ENCODE peak calls at places on chromosomes 11 and 22, in nine cellular contexts. One of them, this sample, is unnamed.

GRCh38 chr22:42340695-42341383 is 70.4 kb upstream of the TCF20 start:
- DNase-seq in Kasumi-1: no peak
- DNase-seq in A549: no peak
- DNase-seq in thoracic aorta: no peak
- DNase-seq in stimulated activated CD4-positive, alpha-beta T cell treated with anti-CD3 and anti-CD28 coated beads, Interleukin-1b, Interleukin-23, amount 100 ng/mL, for 24 hours: no peak
- DNase-seq in mesendoderm: peak
- DNase-seq in IMR-90: no peak
- DNase-seq in fibroblast of the aortic adventitia: no peak
- DNase-seq in RWPE1: no peak
- DNase-seq in this sample: no peak

GRCh38 chr22:46649176-46650077 is 29.2 kb downstream of the GRAMD4 start:
- DNase-seq in Kasumi-1: no peak
- DNase-seq in A549: peak
- DNase-seq in thoracic aorta: no peak
- DNase-seq in stimulated activated CD4-positive, alpha-beta T cell treated with anti-CD3 and anti-CD28 coated beads, Interleukin-1b, Interleukin-23, amount 100 ng/mL, for 24 hours: no peak
- DNase-seq in mesendoderm: no peak
- DNase-seq in IMR-90: peak
- DNase-seq in fibroblast of the aortic adventitia: no peak
- DNase-seq in RWPE1: no peak
- DNase-seq in this sample: peak

GRCh38 chr11:1786466-1786865 is 22.7 kb upstream of the CTSD start:
- DNase-seq in Kasumi-1: no peak
- DNase-seq in A549: no peak
- DNase-seq in thoracic aorta: no peak
- DNase-seq in stimulated activated CD4-positive, alpha-beta T cell treated with anti-CD3 and anti-CD28 coated beads, Interleukin-1b, Interleukin-23, amount 100 ng/mL, for 24 hours: no peak
- DNase-seq in mesendoderm: no peak
- DNase-seq in IMR-90: no peak
- DNase-seq in fibroblast of the aortic adventitia: no peak
- DNase-seq in RWPE1: no peak
- DNase-seq in this sample: no peak

GRCh38 chr11:28107331-28107725 is 628 bp downstream of the KIF18A start:
- DNase-seq in Kasumi-1: peak
- DNase-seq in A549: no peak
- DNase-seq in thoracic aorta: no peak
- DNase-seq in stimulated activated CD4-positive, alpha-beta T cell treated with anti-CD3 and anti-CD28 coated beads, Interleukin-1b, Interleukin-23, amount 100 ng/mL, for 24 hours: no peak
- DNase-seq in mesendoderm: peak
- DNase-seq in IMR-90: peak
- DNase-seq in fibroblast of the aortic adventitia: no peak
- DNase-seq in RWPE1: peak
- DNase-seq in this sample: peak

GRCh38 chr11:100630898-100631297 is 56.2 kb upstream of the ARHGAP42 start:
- DNase-seq in Kasumi-1: no peak
- DNase-seq in A549: no peak
- DNase-seq in thoracic aorta: no peak
- DNase-seq in stimulated activated CD4-positive, alpha-beta T cell treated with anti-CD3 and anti-CD28 coated beads, Interleukin-1b, Interleukin-23, amount 100 ng/mL, for 24 hours: no peak
- DNase-seq in mesendoderm: no peak
- DNase-seq in IMR-90: peak
- DNase-seq in fibroblast of the aortic adventitia: no peak
- DNase-seq in RWPE1: no peak
- DNase-seq in this sample: no peak

GRCh38 chr11:61627831-61628753 is 47.2 kb upstream of the SYT7 start:
- DNase-seq in Kasumi-1: peak
- DNase-seq in A549: peak
- DNase-seq in thoracic aorta: no peak
- DNase-seq in stimulated activated CD4-positive, alpha-beta T cell treated with anti-CD3 and anti-CD28 coated beads, Interleukin-1b, Interleukin-23, amount 100 ng/mL, for 24 hours: peak
- DNase-seq in mesendoderm: peak
- DNase-seq in IMR-90: peak
- DNase-seq in fibroblast of the aortic adventitia: peak
- DNase-seq in RWPE1: peak
- DNase-seq in this sample: peak

GRCh38 chr11:119389611-119390254 is 8.2 kb upstream of the USP2 start:
- DNase-seq in Kasumi-1: no peak
- DNase-seq in A549: no peak
- DNase-seq in thoracic aorta: no peak
- DNase-seq in stimulated activated CD4-positive, alpha-beta T cell treated with anti-CD3 and anti-CD28 coated beads, Interleukin-1b, Interleukin-23, amount 100 ng/mL, for 24 hours: no peak
- DNase-seq in mesendoderm: peak
- DNase-seq in IMR-90: no peak
- DNase-seq in fibroblast of the aortic adventitia: no peak
- DNase-seq in RWPE1: no peak
- DNase-seq in this sample: no peak

GRCh38 chr11:21604564-21604963 is 588.3 kb upstream of the ANO5 start:
- DNase-seq in Kasumi-1: no peak
- DNase-seq in A549: no peak
- DNase-seq in thoracic aorta: no peak
- DNase-seq in stimulated activated CD4-positive, alpha-beta T cell treated with anti-CD3 and anti-CD28 coated beads, Interleukin-1b, Interleukin-23, amount 100 ng/mL, for 24 hours: no peak
- DNase-seq in mesendoderm: no peak
- DNase-seq in IMR-90: no peak
- DNase-seq in fibroblast of the aortic adventitia: no peak
- DNase-seq in RWPE1: no peak
- DNase-seq in this sample: no peak

GRCh38 chr11:58622344-58622743 is at the start of gene CNTF:
- DNase-seq in Kasumi-1: no peak
- DNase-seq in A549: no peak
- DNase-seq in thoracic aorta: no peak
- DNase-seq in stimulated activated CD4-positive, alpha-beta T cell treated with anti-CD3 and anti-CD28 coated beads, Interleukin-1b, Interleukin-23, amount 100 ng/mL, for 24 hours: no peak
- DNase-seq in mesendoderm: peak
- DNase-seq in IMR-90: peak
- DNase-seq in fibroblast of the aortic adventitia: no peak
- DNase-seq in RWPE1: no peak
- DNase-seq in this sample: peak

GRCh38 chr22:27867958-27868737 is 50.9 kb downstream of the PITPNB start:
- DNase-seq in Kasumi-1: no peak
- DNase-seq in A549: no peak
- DNase-seq in thoracic aorta: no peak
- DNase-seq in stimulated activated CD4-positive, alpha-beta T cell treated with anti-CD3 and anti-CD28 coated beads, Interleukin-1b, Interleukin-23, amount 100 ng/mL, for 24 hours: no peak
- DNase-seq in mesendoderm: no peak
- DNase-seq in IMR-90: no peak
- DNase-seq in fibroblast of the aortic adventitia: no peak
- DNase-seq in RWPE1: no peak
- DNase-seq in this sample: no peak

GRCh38 chr22:39472570-39473556 is 16.1 kb downstream of the MGAT3 start:
- DNase-seq in Kasumi-1: no peak
- DNase-seq in A549: no peak
- DNase-seq in thoracic aorta: no peak
- DNase-seq in stimulated activated CD4-positive, alpha-beta T cell treated with anti-CD3 and anti-CD28 coated beads, Interleukin-1b, Interleukin-23, amount 100 ng/mL, for 24 hours: no peak
- DNase-seq in mesendoderm: peak
- DNase-seq in IMR-90: no peak
- DNase-seq in fibroblast of the aortic adventitia: no peak
- DNase-seq in RWPE1: no peak
- DNase-seq in this sample: no peak

GRCh38 chr11:75148436-75148983 is 2.4 kb upstream of the SLCO2B1 start:
- DNase-seq in Kasumi-1: no peak
- DNase-seq in A549: no peak
- DNase-seq in thoracic aorta: no peak
- DNase-seq in stimulated activated CD4-positive, alpha-beta T cell treated with anti-CD3 and anti-CD28 coated beads, Interleukin-1b, Interleukin-23, amount 100 ng/mL, for 24 hours: no peak
- DNase-seq in mesendoderm: no peak
- DNase-seq in IMR-90: no peak
- DNase-seq in fibroblast of the aortic adventitia: no peak
- DNase-seq in RWPE1: no peak
- DNase-seq in this sample: no peak

GRCh38 chr11:61361686-61362541 is at the start of the genes CYB561A3 and TMEM138:
- DNase-seq in Kasumi-1: peak
- DNase-seq in A549: peak
- DNase-seq in thoracic aorta: peak
- DNase-seq in stimulated activated CD4-positive, alpha-beta T cell treated with anti-CD3 and anti-CD28 coated beads, Interleukin-1b, Interleukin-23, amount 100 ng/mL, for 24 hours: peak
- DNase-seq in mesendoderm: peak
- DNase-seq in IMR-90: peak
- DNase-seq in fibroblast of the aortic adventitia: peak
- DNase-seq in RWPE1: peak
- DNase-seq in this sample: peak

GRCh38 chr11:79501688-79502087 is 60.9 kb upstream of the TENM4 start:
- DNase-seq in Kasumi-1: no peak
- DNase-seq in A549: no peak
- DNase-seq in thoracic aorta: no peak
- DNase-seq in stimulated activated CD4-positive, alpha-beta T cell treated with anti-CD3 and anti-CD28 coated beads, Interleukin-1b, Interleukin-23, amount 100 ng/mL, for 24 hours: no peak
- DNase-seq in mesendoderm: no peak
- DNase-seq in IMR-90: no peak
- DNase-seq in fibroblast of the aortic adventitia: no peak
- DNase-seq in RWPE1: no peak
- DNase-seq in this sample: no peak

GRCh38 chr11:44120169-44120568 is 24.7 kb downstream of the EXT2 start:
- DNase-seq in Kasumi-1: no peak
- DNase-seq in A549: peak
- DNase-seq in thoracic aorta: no peak
- DNase-seq in stimulated activated CD4-positive, alpha-beta T cell treated with anti-CD3 and anti-CD28 coated beads, Interleukin-1b, Interleukin-23, amount 100 ng/mL, for 24 hours: no peak
- DNase-seq in mesendoderm: peak
- DNase-seq in IMR-90: no peak
- DNase-seq in fibroblast of the aortic adventitia: no peak
- DNase-seq in RWPE1: peak
- DNase-seq in this sample: no peak

GRCh38 chr11:126485021-126485781 is 129.7 kb downstream of the ST3GAL4 start:
- DNase-seq in Kasumi-1: peak
- DNase-seq in A549: no peak
- DNase-seq in thoracic aorta: no peak
- DNase-seq in stimulated activated CD4-positive, alpha-beta T cell treated with anti-CD3 and anti-CD28 coated beads, Interleukin-1b, Interleukin-23, amount 100 ng/mL, for 24 hours: no peak
- DNase-seq in mesendoderm: no peak
- DNase-seq in IMR-90: peak
- DNase-seq in fibroblast of the aortic adventitia: peak
- DNase-seq in RWPE1: no peak
- DNase-seq in this sample: peak

GRCh38 chr22:49547751-49548239 is 279.9 kb downstream of the BRD1 start:
- DNase-seq in Kasumi-1: no peak
- DNase-seq in A549: no peak
- DNase-seq in thoracic aorta: no peak
- DNase-seq in stimulated activated CD4-positive, alpha-beta T cell treated with anti-CD3 and anti-CD28 coated beads, Interleukin-1b, Interleukin-23, amount 100 ng/mL, for 24 hours: no peak
- DNase-seq in mesendoderm: no peak
- DNase-seq in IMR-90: no peak
- DNase-seq in fibroblast of the aortic adventitia: no peak
- DNase-seq in RWPE1: no peak
- DNase-seq in this sample: no peak

GRCh38 chr11:84890706-84891105 is 736.4 kb downstream of the DLG2 start:
- DNase-seq in Kasumi-1: no peak
- DNase-seq in A549: no peak
- DNase-seq in thoracic aorta: no peak
- DNase-seq in stimulated activated CD4-positive, alpha-beta T cell treated with anti-CD3 and anti-CD28 coated beads, Interleukin-1b, Interleukin-23, amount 100 ng/mL, for 24 hours: no peak
- DNase-seq in mesendoderm: peak
- DNase-seq in IMR-90: peak
- DNase-seq in fibroblast of the aortic adventitia: no peak
- DNase-seq in RWPE1: no peak
- DNase-seq in this sample: peak

GRCh38 chr11:132318421-132319157 is 948.2 kb downstream of the NTM start:
- DNase-seq in Kasumi-1: no peak
- DNase-seq in A549: no peak
- DNase-seq in thoracic aorta: no peak
- DNase-seq in stimulated activated CD4-positive, alpha-beta T cell treated with anti-CD3 and anti-CD28 coated beads, Interleukin-1b, Interleukin-23, amount 100 ng/mL, for 24 hours: no peak
- DNase-seq in mesendoderm: no peak
- DNase-seq in IMR-90: peak
- DNase-seq in fibroblast of the aortic adventitia: peak
- DNase-seq in RWPE1: peak
- DNase-seq in this sample: no peak

GRCh38 chr11:613369-613968 is 2.3 kb downstream of the IRF7 start:
- DNase-seq in Kasumi-1: peak
- DNase-seq in A549: peak
- DNase-seq in thoracic aorta: peak
- DNase-seq in stimulated activated CD4-positive, alpha-beta T cell treated with anti-CD3 and anti-CD28 coated beads, Interleukin-1b, Interleukin-23, amount 100 ng/mL, for 24 hours: peak
- DNase-seq in mesendoderm: peak
- DNase-seq in IMR-90: no peak
- DNase-seq in fibroblast of the aortic adventitia: no peak
- DNase-seq in RWPE1: peak
- DNase-seq in this sample: peak

GRCh38 chr22:20158366-20159036 is 7.6 kb upstream of the CCDC188 start:
- DNase-seq in Kasumi-1: no peak
- DNase-seq in A549: no peak
- DNase-seq in thoracic aorta: no peak
- DNase-seq in stimulated activated CD4-positive, alpha-beta T cell treated with anti-CD3 and anti-CD28 coated beads, Interleukin-1b, Interleukin-23, amount 100 ng/mL, for 24 hours: no peak
- DNase-seq in mesendoderm: no peak
- DNase-seq in IMR-90: no peak
- DNase-seq in fibroblast of the aortic adventitia: no peak
- DNase-seq in RWPE1: no peak
- DNase-seq in this sample: no peak

GRCh38 chr22:49780281-49780991 is 47.2 kb downstream of the BRD1 start:
- DNase-seq in Kasumi-1: no peak
- DNase-seq in A549: no peak
- DNase-seq in thoracic aorta: no peak
- DNase-seq in stimulated activated CD4-positive, alpha-beta T cell treated with anti-CD3 and anti-CD28 coated beads, Interleukin-1b, Interleukin-23, amount 100 ng/mL, for 24 hours: no peak
- DNase-seq in mesendoderm: no peak
- DNase-seq in IMR-90: no peak
- DNase-seq in fibroblast of the aortic adventitia: peak
- DNase-seq in RWPE1: no peak
- DNase-seq in this sample: peak

GRCh38 chr22:30626413-30626812 is 9.2 kb upstream of the SLC35E4 start:
- DNase-seq in Kasumi-1: no peak
- DNase-seq in A549: no peak
- DNase-seq in thoracic aorta: no peak
- DNase-seq in stimulated activated CD4-positive, alpha-beta T cell treated with anti-CD3 and anti-CD28 coated beads, Interleukin-1b, Interleukin-23, amount 100 ng/mL, for 24 hours: no peak
- DNase-seq in mesendoderm: no peak
- DNase-seq in IMR-90: no peak
- DNase-seq in fibroblast of the aortic adventitia: no peak
- DNase-seq in RWPE1: no peak
- DNase-seq in this sample: no peak

GRCh38 chr22:49329636-49330035 is 498.0 kb downstream of the BRD1 start:
- DNase-seq in Kasumi-1: no peak
- DNase-seq in A549: no peak
- DNase-seq in thoracic aorta: no peak
- DNase-seq in stimulated activated CD4-positive, alpha-beta T cell treated with anti-CD3 and anti-CD28 coated beads, Interleukin-1b, Interleukin-23, amount 100 ng/mL, for 24 hours: no peak
- DNase-seq in mesendoderm: no peak
- DNase-seq in IMR-90: no peak
- DNase-seq in fibroblast of the aortic adventitia: no peak
- DNase-seq in RWPE1: no peak
- DNase-seq in this sample: no peak

GRCh38 chr11:120514541-120515121 is 3.1 kb downstream of the GRIK4 start:
- DNase-seq in Kasumi-1: no peak
- DNase-seq in A549: no peak
- DNase-seq in thoracic aorta: no peak
- DNase-seq in stimulated activated CD4-positive, alpha-beta T cell treated with anti-CD3 and anti-CD28 coated beads, Interleukin-1b, Interleukin-23, amount 100 ng/mL, for 24 hours: no peak
- DNase-seq in mesendoderm: no peak
- DNase-seq in IMR-90: no peak
- DNase-seq in fibroblast of the aortic adventitia: no peak
- DNase-seq in RWPE1: no peak
- DNase-seq in this sample: no peak

GRCh38 chr11:113159967-113160621 is 154.3 kb upstream of the TTC12 start:
- DNase-seq in Kasumi-1: no peak
- DNase-seq in A549: no peak
- DNase-seq in thoracic aorta: no peak
- DNase-seq in stimulated activated CD4-positive, alpha-beta T cell treated with anti-CD3 and anti-CD28 coated beads, Interleukin-1b, Interleukin-23, amount 100 ng/mL, for 24 hours: no peak
- DNase-seq in mesendoderm: no peak
- DNase-seq in IMR-90: no peak
- DNase-seq in fibroblast of the aortic adventitia: peak
- DNase-seq in RWPE1: no peak
- DNase-seq in this sample: no peak

This sample was measured in fibroblast of mammary gland.